ENCODE peak calls at places on chromosomes 7 and 10, in four cellular contexts. One of them, this sample, is unnamed.

GRCh38 chr7:142785841-142786250 is 15.1 kb downstream of the PRSS2 start:
- DNase-seq in HepG2: no peak
- DNase-seq in GM12878: no peak
- DNase-seq in H1: no peak
- DNase-seq in this sample: no peak

GRCh38 chr10:88938938-88939337 is 13.6 kb downstream of the ACTA2 start:
- DNase-seq in H1: no peak
- DNase-seq in GM12878: no peak
- DNase-seq in HepG2: no peak
- DNase-seq in this sample: no peak

GRCh38 chr10:62231371-62231770 is 37.3 kb downstream of the RTKN2 start:
- DNase-seq in GM12878: no peak
- DNase-seq in H1: no peak
- DNase-seq in HepG2: peak; percentile 6
- DNase-seq in this sample: no peak

GRCh38 chr10:75739454-75740143 is 308.2 kb downstream of the LRMDA start:
- DNase-seq in HepG2: no peak
- DNase-seq in GM12878: no peak
- DNase-seq in H1: no peak
- DNase-seq in this sample: no peak

GRCh38 chr7:98286093-98286525 is 4.6 kb downstream of the BRI3 start:
- DNase-seq in HepG2: peak; percentile 30
- DNase-seq in H1: no peak
- DNase-seq in GM12878: no peak
- DNase-seq in this sample: no peak

GRCh38 chr10:29443745-29444523 is 155.1 kb downstream of the LYZL1 start:
- DNase-seq in H1: no peak
- DNase-seq in GM12878: no peak
- DNase-seq in HepG2: peak; percentile 50
- DNase-seq in this sample: no peak

GRCh38 chr7:1548438-1548831 is 7.6 kb downstream of the TMEM184A start:
- DNase-seq in GM12878: no peak
- DNase-seq in H1: no peak
- DNase-seq in HepG2: no peak
- DNase-seq in this sample: no peak

GRCh38 chr7:99267530-99268360 is 4.9 kb upstream of the MYH16 start:
- DNase-seq in GM12878: no peak
- DNase-seq in HepG2: peak; percentile 85
- DNase-seq in H1: no peak
- DNase-seq in this sample: no peak

GRCh38 chr10:59212399-59212798 is 36.0 kb downstream of the PHYHIPL start:
- DNase-seq in H1: no peak
- DNase-seq in HepG2: no peak
- DNase-seq in GM12878: no peak
- DNase-seq in this sample: no peak

GRCh38 chr10:24957624-24958435 is 5.4 kb upstream of the PRTFDC1 start:
- DNase-seq in GM12878: no peak
- DNase-seq in HepG2: no peak
- DNase-seq in H1: no peak
- DNase-seq in this sample: no peak

GRCh38 chr10:93299195-93299594 is 182.9 kb downstream of the MYOF start:
- DNase-seq in GM12878: no peak
- DNase-seq in HepG2: no peak
- DNase-seq in H1: no peak
- DNase-seq in this sample: no peak

GRCh38 chr7:12596225-12596790 is 25.8 kb downstream of the SCIN start:
- DNase-seq in H1: no peak
- DNase-seq in GM12878: no peak
- DNase-seq in HepG2: no peak
- DNase-seq in this sample: no peak

GRCh38 chr10:133438711-133439273 is 14.4 kb upstream of the SPRN start:
- DNase-seq in H1: no peak
- DNase-seq in GM12878: peak; percentile 16
- DNase-seq in HepG2: peak; percentile 17
- DNase-seq in this sample: no peak

GRCh38 chr10:14952851-14953451 is 945 bp downstream of the DCLRE1C start:
- DNase-seq in H1: no peak
- DNase-seq in HepG2: no peak
- DNase-seq in GM12878: no peak
- DNase-seq in this sample: peak; percentile 22

GRCh38 chr10:43252785-43253341 is 14.0 kb downstream of the RASGEF1A start:
- DNase-seq in HepG2: no peak
- DNase-seq in GM12878: no peak
- DNase-seq in H1: no peak
- DNase-seq in this sample: no peak

GRCh38 chr7:121313793-121314676 is 14.8 kb upstream of the WNT16 start:
- DNase-seq in HepG2: no peak
- DNase-seq in H1: no peak
- DNase-seq in GM12878: peak; percentile 50
- DNase-seq in this sample: no peak

GRCh38 chr10:110992011-110992800 is 72.8 kb downstream of the SHOC2 start:
- DNase-seq in HepG2: no peak
- DNase-seq in H1: no peak
- DNase-seq in GM12878: no peak
- DNase-seq in this sample: no peak

GRCh38 chr10:61729596-61729995 is 66.9 kb downstream of the CABCOCO1 start:
- DNase-seq in H1: no peak
- DNase-seq in GM12878: no peak
- DNase-seq in HepG2: no peak
- DNase-seq in this sample: no peak

GRCh38 chr7:140674356-140674800 is 1.6 kb downstream of the ADCK2 start:
- DNase-seq in GM12878: no peak
- DNase-seq in H1: no peak
- DNase-seq in HepG2: no peak
- DNase-seq in this sample: no peak

GRCh38 chr10:16967866-16968721 is 150.9 kb upstream of the RSU1 start:
- DNase-seq in HepG2: peak; percentile 40
- DNase-seq in GM12878: no peak
- DNase-seq in H1: peak; percentile 25
- DNase-seq in this sample: peak; percentile 60

GRCh38 chr10:129078322-129078721 is 388.7 kb upstream of the MGMT start:
- DNase-seq in HepG2: no peak
- DNase-seq in GM12878: no peak
- DNase-seq in H1: no peak
- DNase-seq in this sample: no peak

GRCh38 chr10:132671171-132672154 is 114.5 kb downstream of the NKX6-2 start:
- DNase-seq in HepG2: no peak
- DNase-seq in GM12878: no peak
- DNase-seq in H1: no peak
- DNase-seq in this sample: no peak

GRCh38 chr7:39595102-39595620 is 28.2 kb upstream of the RALA start:
- DNase-seq in HepG2: peak; percentile 16
- DNase-seq in H1: no peak
- DNase-seq in GM12878: no peak
- DNase-seq in this sample: no peak

GRCh38 chr7:66921918-66922486 is 977 bp downstream of the TMEM248 start:
- DNase-seq in GM12878: peak; percentile 13
- DNase-seq in HepG2: peak; percentile 30
- DNase-seq in H1: no peak
- DNase-seq in this sample: no peak

GRCh38 chr7:146655928-146656797 is 539.6 kb downstream of the CNTNAP2 start:
- DNase-seq in HepG2: no peak
- DNase-seq in GM12878: no peak
- DNase-seq in H1: no peak
- DNase-seq in this sample: no peak

GRCh38 chr10:118565301-118566075 is 30.0 kb downstream of the PRLHR start:
- DNase-seq in HepG2: no peak
- DNase-seq in H1: no peak
- DNase-seq in GM12878: no peak
- DNase-seq in this sample: no peak

GRCh38 chr7:98559958-98560357 is 57.1 kb upstream of the NPTX2 start:
- DNase-seq in H1: peak; percentile 19
- DNase-seq in GM12878: no peak
- DNase-seq in HepG2: no peak
- DNase-seq in this sample: peak; percentile 50

GRCh38 chr10:103605359-103606156 is 112.1 kb downstream of the NEURL1 start:
- DNase-seq in H1: peak; percentile 31
- DNase-seq in HepG2: peak; percentile 33
- DNase-seq in GM12878: no peak
- DNase-seq in this sample: peak; percentile 20

GRCh38 chr10:47361293-47361692 is 13.1 kb downstream of the RBP3 start:
- DNase-seq in HepG2: peak; percentile 10
- DNase-seq in H1: peak; percentile 44
- DNase-seq in GM12878: no peak
- DNase-seq in this sample: peak; percentile 50

GRCh38 chr7:129258649-129259389 is 34.0 kb downstream of the AHCYL2 start:
- DNase-seq in GM12878: no peak
- DNase-seq in H1: peak; percentile 39
- DNase-seq in HepG2: no peak
- DNase-seq in this sample: peak; percentile 89

GRCh38 chr7:101507791-101508252 is 121.3 kb downstream of the MYL10 start:
- DNase-seq in HepG2: peak; percentile 78
- DNase-seq in H1: no peak
- DNase-seq in GM12878: no peak
- DNase-seq in this sample: peak; percentile 84

GRCh38 chr7:111827863-111828504 is 265.7 kb upstream of the IMMP2L start:
- DNase-seq in H1: no peak
- DNase-seq in GM12878: no peak
- DNase-seq in HepG2: no peak
- DNase-seq in this sample: no peak

GRCh38 chr10:115355162-115355760 is 262.1 kb downstream of the ATRNL1 start:
- DNase-seq in GM12878: peak; percentile 15
- DNase-seq in HepG2: peak; percentile 63
- DNase-seq in H1: no peak
- DNase-seq in this sample: peak; percentile 61

GRCh38 chr10:129580897-129581296 is 113.9 kb downstream of the MGMT start:
- DNase-seq in GM12878: no peak
- DNase-seq in HepG2: no peak
- DNase-seq in H1: no peak
- DNase-seq in this sample: no peak

GRCh38 chr7:7452119-7452518 is 83.6 kb downstream of the COL28A1 start:
- DNase-seq in GM12878: no peak
- DNase-seq in HepG2: no peak
- DNase-seq in H1: no peak
- DNase-seq in this sample: no peak

GRCh38 chr7:7454000-7454399 is 81.7 kb downstream of the COL28A1 start:
- DNase-seq in H1: no peak
- DNase-seq in HepG2: no peak
- DNase-seq in GM12878: no peak
- DNase-seq in this sample: no peak

GRCh38 chr7:7446616-7447015 is 89.1 kb downstream of the COL28A1 start:
- DNase-seq in GM12878: no peak
- DNase-seq in H1: no peak
- DNase-seq in HepG2: no peak
- DNase-seq in this sample: no peak

GRCh38 chr7:7452652-7453051 is 83.0 kb downstream of the COL28A1 start:
- DNase-seq in HepG2: no peak
- DNase-seq in H1: no peak
- DNase-seq in GM12878: no peak
- DNase-seq in this sample: no peak

GRCh38 chr7:7449055-7449454 is 86.6 kb downstream of the COL28A1 start:
- DNase-seq in GM12878: no peak
- DNase-seq in HepG2: no peak
- DNase-seq in H1: no peak
- DNase-seq in this sample: no peak
- TF ChIP-seq SUZ12 in GM12878: no peak
- TF ChIP-seq SUZ12 in HepG2: no peak
- TF ChIP-seq SUZ12 in H1: no peak
- TF ChIP-seq SUZ12 in this sample: no peak

DNA sequence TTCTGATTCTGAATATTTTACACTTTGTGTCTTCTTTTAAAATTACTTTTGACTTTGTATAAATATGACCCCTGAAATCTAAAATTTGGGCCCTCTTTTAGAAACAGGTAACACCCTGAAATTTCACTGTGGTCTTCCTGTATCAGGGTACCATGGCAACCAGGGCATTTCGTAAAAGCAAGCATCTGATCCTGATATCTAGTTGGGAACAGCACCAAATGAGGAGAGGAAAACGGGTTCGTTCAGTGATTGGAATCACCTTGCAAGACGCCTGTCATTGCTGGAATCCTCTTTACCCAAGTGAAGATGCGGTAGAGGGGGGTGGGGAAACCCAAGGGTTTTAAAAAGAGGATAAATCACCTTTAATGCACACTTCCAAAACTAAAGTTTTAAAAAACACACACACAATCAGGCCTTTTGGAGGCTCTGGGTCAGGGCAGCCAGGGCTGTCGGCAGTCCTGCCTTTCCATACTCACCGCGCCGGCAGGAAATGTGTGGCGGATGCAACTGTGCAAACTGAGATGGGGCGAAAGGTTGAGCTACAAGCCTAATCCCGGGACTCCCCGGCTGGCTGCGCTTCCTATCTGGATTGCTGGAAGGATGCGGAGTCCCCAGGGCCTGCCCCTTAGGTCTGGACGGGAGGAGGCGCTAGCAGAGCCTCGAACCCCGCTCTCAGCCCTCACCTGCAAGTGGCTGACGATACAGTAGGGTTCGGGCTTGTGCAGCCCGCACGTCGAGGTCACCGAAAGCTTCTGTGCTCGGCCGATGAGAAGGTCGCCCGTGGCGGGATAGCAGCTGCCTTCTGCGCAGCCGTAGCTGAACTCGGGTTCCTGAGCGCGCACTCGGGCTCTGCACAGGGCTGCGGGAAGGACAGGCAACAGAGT is 1.8 kb downstream of the LAMB1 start:
- DNase-seq in HepG2: no peak
- DNase-seq in GM12878: no peak
- DNase-seq in H1: peak; percentile 71
- DNase-seq in this sample: no peak
- H3K9ac ChIP-seq in HepG2: no peak overlapping the region
- H3K9ac ChIP-seq in GM12878: no peak overlapping the region
- H3K9ac ChIP-seq in H1: peak overlapping the region; percentile 22
- H3K9ac ChIP-seq in this sample: peak overlapping the region; percentile 94

GRCh38 chr7:144622751-144623150 is 213.1 kb downstream of the TPK1 start:
- DNase-seq in HepG2: no peak
- DNase-seq in GM12878: no peak
- DNase-seq in H1: no peak
- DNase-seq in this sample: no peak
- TF ChIP-seq SUZ12 in HepG2: no peak
- TF ChIP-seq SUZ12 in GM12878: no peak
- TF ChIP-seq SUZ12 in H1: no peak
- TF ChIP-seq SUZ12 in this sample: no peak

GRCh38 chr7:3725660-3726059 is 424.6 kb downstream of the SDK1 start:
- DNase-seq in GM12878: no peak
- DNase-seq in H1: no peak
- DNase-seq in HepG2: no peak
- DNase-seq in this sample: no peak

GRCh38 chr7:3722396-3722846 is 421.4 kb downstream of the SDK1 start:
- DNase-seq in GM12878: no peak
- DNase-seq in HepG2: peak; percentile 17
- DNase-seq in H1: peak; percentile 78
- DNase-seq in this sample: peak; percentile 85

GRCh38 chr7:3725145-3725544 is 424.1 kb downstream of the SDK1 start:
- DNase-seq in GM12878: no peak
- DNase-seq in H1: no peak
- DNase-seq in HepG2: no peak
- DNase-seq in this sample: no peak

DNA sequence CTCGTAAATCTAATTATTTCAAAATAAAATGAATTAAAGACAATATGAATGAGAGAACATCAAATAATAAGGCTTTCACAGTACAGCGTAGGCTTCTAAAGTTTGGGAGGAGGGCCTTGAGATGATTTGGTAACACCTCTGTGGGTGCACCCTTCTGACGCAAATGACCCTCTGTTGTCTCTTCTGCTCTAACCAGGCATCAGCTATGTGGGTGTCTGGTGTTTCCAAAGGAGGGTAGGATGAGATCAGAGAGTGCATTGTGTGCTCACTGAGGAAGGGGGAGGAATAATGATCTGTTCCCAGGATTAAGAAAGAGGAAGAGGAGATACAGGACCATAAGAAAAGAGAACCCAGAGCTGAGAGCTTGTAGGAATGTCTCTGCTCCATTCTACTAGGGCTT is 420.4 kb downstream of the SDK1 start:
- DNase-seq in H1: no peak
- DNase-seq in HepG2: no peak
- DNase-seq in GM12878: no peak
- DNase-seq in this sample: peak; percentile 3
- H3K9ac ChIP-seq in H1: no peak overlapping the region
- H3K9ac ChIP-seq in HepG2: no peak overlapping the region
- H3K9ac ChIP-seq in GM12878: no peak overlapping the region
- H3K9ac ChIP-seq in this sample: no peak overlapping the region